ENCODE peak calls at places on chromosome 17, in six cellular contexts. V, P, L, O, K and R are unnamed samples.

GRCh38 chr17:33492731-33493260 is 199.7 kb upstream of the ASIC2 start:
- DNase-seq in L (no peak), K (no peak), V (no peak), O (no peak), P (no peak), R (no peak)

GRCh38 chr17:17020821-17021193 is 21.4 kb upstream of the MPRIP start:
- DNase-seq in O (no peak), P (no peak), L (no peak), V (no peak), K (peak; percentile 29), R (no peak)

GRCh38 chr17:74011963-74012362 is 191.5 kb upstream of the RPL38 start:
- DNase-seq in L (no peak), P (no peak), V (no peak), O (no peak), K (no peak), R (no peak)

GRCh38 chr17:80122026-80122575 is 20.7 kb downstream of the GAA start:
- DNase-seq in K (no peak), O (no peak), V (no peak), L (no peak), P (no peak), R (no peak)

GRCh38 chr17:80408872-80409271 is 6.1 kb upstream of the ENDOV start:
- DNase-seq in O (no peak), L (no peak), V (no peak), P (no peak), K (no peak), R (peak; percentile 39)

GRCh38 chr17:75227729-75228128 is 22.2 kb downstream of the NUP85 start:
- DNase-seq in K (no peak), L (no peak), V (no peak), O (no peak), P (no peak), R (no peak)

GRCh38 chr17:21166599-21167265 is 40.0 kb downstream of the DHRS7B start:
- DNase-seq in L (no peak), P (no peak), O (no peak), V (no peak), K (no peak), R (no peak)

GRCh38 chr17:82121660-82122629 is 23.9 kb upstream of the FASN start:
- DNase-seq in P (no peak), L (no peak), K (no peak), O (no peak), V (no peak), R (no peak)

GRCh38 chr17:8681175-8681949 is 50.8 kb upstream of the MYH10 start:
- DNase-seq in L (no peak), K (no peak), V (no peak), P (peak; percentile 31), O (no peak), R (no peak)

GRCh38 chr17:35841505-35841904 is 27.2 kb downstream of the HEATR9 start:
- DNase-seq in L (no peak), P (no peak), V (no peak), O (no peak), K (no peak), R (no peak)

GRCh38 chr17:48634446-48635208 is 8.5 kb upstream of the HOXB9 start:
- DNase-seq in V (no peak), P (no peak), O (peak; percentile 84), L (no peak), K (no peak), R (no peak)

GRCh38 chr17:46935658-46936266 is 12.8 kb downstream of the GOSR2 start:
- DNase-seq in K (no peak), L (no peak), V (no peak), O (peak; percentile 14), P (no peak), R (no peak)
- H3K27ac ChIP-seq in K (peak overlapping the region; percentile 49), L (no peak overlapping the region), V (no peak overlapping the region), O (no peak overlapping the region), P (no peak overlapping the region), R (no peak overlapping the region)

DNA sequence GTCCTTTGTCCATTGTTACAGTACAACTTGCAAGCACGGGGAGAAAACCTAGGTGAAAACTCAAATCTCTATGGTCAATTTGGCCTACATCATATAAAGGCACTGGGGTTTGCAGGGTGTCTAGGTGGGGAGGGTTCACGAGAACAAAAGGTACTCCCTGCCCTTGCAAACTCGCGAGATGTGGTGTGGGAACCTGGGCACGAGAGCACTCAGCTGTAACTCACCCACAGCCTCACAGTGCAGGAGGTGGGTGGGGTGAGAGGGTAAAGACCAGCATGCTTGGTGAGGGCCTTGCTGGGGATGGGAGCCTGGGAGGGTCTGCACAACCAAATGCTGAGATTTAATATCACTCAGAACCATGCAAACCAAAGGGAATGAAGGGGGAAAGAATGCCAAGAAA is 18.4 kb upstream of the ZNF594 start:
- DNase-seq in P (no peak), K (peak; percentile 80), O (no peak), V (no peak), L (no peak), R (no peak)
- TF ChIP-seq POLR2A in P (no peak), K (no peak), O (no peak), V (no peak), L (no peak), R (no peak)

GRCh38 chr17:64694207-64694606 is 32.1 kb upstream of the SMURF2 start:
- DNase-seq in P (peak; percentile 80), O (peak; percentile 71), L (peak; percentile 87), V (peak; percentile 27), K (no peak), R (peak; percentile 79)
- H3K27ac ChIP-seq in P (peak overlapping the region; percentile 56), O (no peak overlapping the region), L (peak overlapping the region; percentile 71), V (no peak overlapping the region), K (peak overlapping the region; percentile 39), R (peak overlapping the region; percentile 1)

GRCh38 chr17:67113481-67113880 is 69.1 kb downstream of the CACNG1 start:
- DNase-seq in K (no peak), V (no peak), L (no peak), O (no peak), P (no peak), R (no peak)

GRCh38 chr17:67111808-67112207 is 67.5 kb downstream of the CACNG1 start:
- DNase-seq in O (no peak), V (no peak), K (no peak), L (no peak), P (no peak), R (no peak)

GRCh38 chr17:67119102-67119501 is 74.7 kb downstream of the CACNG1 start:
- DNase-seq in O (no peak), K (no peak), P (no peak), L (no peak), V (no peak), R (no peak)

GRCh38 chr17:67111327-67111726 is 67.0 kb downstream of the CACNG1 start:
- DNase-seq in O (no peak), P (no peak), V (no peak), K (no peak), L (no peak), R (no peak)

GRCh38 chr17:67116045-67116575 is 71.8 kb downstream of the CACNG1 start:
- DNase-seq in L (no peak), K (no peak), O (no peak), V (no peak), P (no peak), R (no peak)
- TF ChIP-seq POLR2A in L (no peak), K (no peak), O (no peak), V (no peak), P (no peak), R (no peak)

DNA sequence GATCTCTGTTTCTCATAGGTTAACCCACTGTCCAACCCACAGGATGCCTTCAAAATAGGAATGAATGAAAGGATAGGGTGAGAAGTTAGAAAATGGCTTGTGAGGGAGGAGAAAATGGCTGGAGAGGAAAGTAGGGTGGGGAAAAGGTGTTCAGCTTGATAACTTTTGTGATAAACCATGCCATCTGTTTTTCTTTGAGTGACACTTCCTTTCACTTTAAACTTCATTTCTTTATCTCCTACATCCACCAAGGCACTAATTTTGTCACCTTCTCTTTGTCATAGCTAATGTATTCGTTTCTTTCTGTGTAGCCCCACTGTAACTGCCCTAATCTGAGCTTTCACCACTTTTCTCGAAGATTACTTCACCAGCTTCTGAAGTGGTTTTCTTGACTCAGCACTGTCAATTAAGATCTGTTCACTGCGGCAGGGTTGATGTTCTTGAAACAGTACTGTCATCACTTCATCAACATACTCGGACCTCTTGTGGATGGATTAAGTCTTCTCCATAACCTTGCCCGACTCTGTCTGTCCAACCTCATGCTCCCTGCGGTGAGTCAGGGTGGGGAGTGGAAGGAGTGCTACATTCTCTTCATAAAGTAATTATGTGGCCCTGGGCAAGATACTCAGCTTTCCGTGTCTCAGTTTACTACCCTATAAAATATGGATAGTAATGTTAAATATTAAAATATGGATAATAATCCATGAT is 5.5 kb upstream of the KRT10 start:
- DNase-seq in V (no peak), O (no peak), P (no peak), L (peak; percentile 36), K (no peak), R (no peak)
- H3K27ac ChIP-seq in V (no peak overlapping the region), O (no peak overlapping the region), P (peak overlapping the region; percentile 66), L (no peak overlapping the region), K (no peak overlapping the region), R (peak overlapping the region; percentile 57)

GRCh38 chr17:78128616-78129384 is at the start of gene TMC6:
- DNase-seq in L (peak; percentile 56), V (no peak), P (peak; percentile 62), O (peak; percentile 83), K (peak; percentile 94), R (peak; percentile 69)

GRCh38 chr17:78127888-78128615 is 503 bp downstream of the TMC6 start:
- DNase-seq in O (peak; percentile 51), L (no peak), K (peak; percentile 90), V (no peak), P (no peak), R (no peak)

GRCh38 chr17:78125976-78126894 is 2.3 kb downstream of the TMC6 start:
- DNase-seq in L (no peak), K (peak; percentile 85), P (peak; percentile 64), O (no peak), V (no peak), R (no peak)

GRCh38 chr17:78126895-78127239 is 1.7 kb downstream of the TMC6 start:
- DNase-seq in L (no peak), K (no peak), V (no peak), O (no peak), P (no peak), R (no peak)

DNA sequence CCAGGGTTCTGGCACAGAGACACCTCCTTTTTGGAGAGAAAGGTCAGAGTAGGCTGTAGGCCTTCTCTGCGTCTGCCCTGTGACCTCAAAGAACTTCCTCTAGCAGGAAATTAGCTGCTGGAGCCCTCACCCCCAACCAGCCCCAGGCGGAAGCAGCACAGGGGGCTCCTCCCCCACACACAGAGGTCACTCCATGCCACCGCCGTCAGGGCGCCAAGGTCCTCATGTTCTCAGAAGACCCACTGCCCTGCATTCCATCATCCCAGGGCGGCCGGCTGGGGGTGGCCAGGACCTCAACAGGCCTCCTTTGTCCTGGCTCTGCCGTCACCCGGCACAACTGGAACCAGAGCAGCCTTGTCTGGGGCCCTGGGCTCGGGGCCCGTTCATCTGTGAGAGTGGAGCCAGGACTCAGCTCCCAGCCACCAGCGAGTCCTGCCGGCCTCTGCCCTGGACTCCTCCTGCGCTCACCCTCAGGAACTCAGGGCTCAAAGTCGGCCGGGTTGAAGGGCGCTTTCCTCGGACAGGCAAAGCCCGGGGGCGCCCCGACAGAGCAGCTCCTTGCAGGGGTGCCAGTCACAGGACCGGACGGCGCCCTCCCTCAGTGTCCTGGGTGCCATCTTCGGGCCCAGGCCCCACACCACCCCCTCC is 1.2 kb downstream of the TMC6 start:
- DNase-seq in L (no peak), K (peak; percentile 96), O (peak; percentile 75), V (no peak), P (peak; percentile 81), R (no peak)
- TF ChIP-seq POLR2A in L (no peak), K (no peak), O (peak; percentile 47), V (no peak), P (no peak), R (no peak)